ENCODE peak calls at places on chromosome 1, in eight cellular contexts. Y is K562, M is A549, V is NB4, L is HCT116, Q is HepG2, A is GM12878, Z is H1. U is an unnamed sample.

GRCh38 chr1:195970209-195970608 is 638.0 kb downstream of the KCNT2 start:
- DNase-seq in V (no peak), Q (no peak), L (no peak), A (no peak), Z (no peak), M (no peak), Y (no peak), U (no peak)

GRCh38 chr1:245972476-245972875 is 534.6 kb downstream of the SMYD3 start:
- DNase-seq in Y (no peak), Z (no peak), Q (no peak), V (no peak), L (no peak), A (no peak), M (no peak), U (no peak)

GRCh38 chr1:206021008-206021795 is 2.5 kb downstream of the CTSE start:
- DNase-seq in V (no peak), L (no peak), M (no peak), Y (no peak), Q (no peak), A (no peak), Z (no peak), U (no peak)

GRCh38 chr1:222288056-222288455 is 259.8 kb downstream of the HHIPL2 start:
- DNase-seq in L (peak; percentile 21), M (no peak), Q (no peak), V (peak; percentile 18), A (no peak), Y (no peak), Z (no peak), U (no peak)

GRCh38 chr1:119136401-119136800 is 4.1 kb downstream of the WARS2 start:
- DNase-seq in M (no peak), Q (no peak), A (no peak), Z (no peak), L (no peak), V (no peak), Y (no peak), U (no peak)

GRCh38 chr1:161933592-161934277 is 89.9 kb downstream of the OLFML2B start:
- DNase-seq in Y (no peak), V (no peak), A (no peak), Z (no peak), M (no peak), L (no peak), Q (no peak), U (no peak)

GRCh38 chr1:116134178-116134773 is 23.1 kb downstream of the MAB21L3 start:
- DNase-seq in L (peak; percentile 21), A (no peak), V (peak; percentile 34), Q (no peak), M (peak; percentile 13), Z (no peak), Y (peak; percentile 37), U (no peak)

GRCh38 chr1:29959356-29959755 is 723.0 kb downstream of the PTPRU start:
- DNase-seq in L (no peak), Z (no peak), Y (no peak), V (no peak), A (no peak), M (no peak), Q (no peak), U (no peak)

GRCh38 chr1:166258017-166258416 is 91.2 kb upstream of the FAM78B start:
- DNase-seq in Y (peak; percentile 36), V (peak; percentile 10), A (no peak), L (no peak), Z (no peak), Q (peak; percentile 3), M (no peak), U (no peak)

GRCh38 chr1:226940029-226940805 is at the start of gene COQ8A:
- DNase-seq in M (peak; percentile 96), Z (peak; percentile 98), Y (peak; percentile 100), A (peak; percentile 97), L (peak; percentile 98), V (peak; percentile 99), Q (peak; percentile 99), U (peak; percentile 99)
- TF ChIP-seq POLR2A in M (peak; percentile 36), Z (no peak), Y (no peak), A (no peak), L (no peak), V (peak; percentile 82), Q (no peak), U (no peak)

DNA sequence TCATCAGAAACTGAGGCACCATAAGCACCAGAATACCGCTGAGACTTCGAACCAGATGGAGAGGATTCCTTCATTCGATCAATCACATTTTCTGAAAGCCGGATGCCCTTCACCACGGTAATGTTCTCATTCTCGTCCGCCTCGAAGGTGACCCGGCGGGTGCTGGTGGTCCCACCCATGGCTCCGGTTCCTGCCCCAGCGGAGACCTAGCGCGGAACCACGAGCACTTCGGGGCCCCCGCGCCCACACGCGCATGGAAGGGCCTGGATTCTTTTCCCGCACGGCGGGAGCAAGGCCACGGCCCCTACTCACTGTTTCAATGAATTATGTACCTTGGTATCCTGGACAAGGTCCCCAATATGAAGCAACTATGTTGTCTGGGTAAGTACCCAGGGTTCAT is 33.1 kb upstream of the WDTC1 start:
- DNase-seq in Z (no peak), V (no peak), L (no peak), Y (no peak), A (no peak), M (no peak), Q (no peak), U (no peak)
- TF ChIP-seq MAX in Z (no peak), V (no peak), L (no peak), Y (no peak), A (no peak), M (no peak), Q (no peak), U (no peak)

GRCh38 chr1:11749203-11749689 is 12.7 kb upstream of the C1orf167 start:
- DNase-seq in Y (peak; percentile 87), Z (no peak), Q (peak; percentile 44), M (peak; percentile 79), V (peak; percentile 80), L (peak; percentile 26), A (no peak), U (peak; percentile 17)
- TF ChIP-seq POLR2A in Y (no peak), Z (no peak), Q (no peak), M (no peak), V (no peak), L (no peak), A (no peak), U (no peak)

GRCh38 chr1:44802306-44803061 is 2.3 kb downstream of the PLK3 start:
- DNase-seq in M (no peak), A (no peak), Q (no peak), Z (no peak), V (no peak), Y (no peak), L (no peak), U (no peak)

GRCh38 chr1:44801491-44802305 is 1.5 kb downstream of the PLK3 start:
- DNase-seq in Z (no peak), Q (no peak), A (no peak), M (no peak), L (no peak), Y (peak; percentile 64), V (no peak), U (peak; percentile 39)

GRCh38 chr1:44803062-44803311 is 2.8 kb downstream of the PLK3 start:
- DNase-seq in A (no peak), Z (no peak), L (no peak), Q (no peak), Y (no peak), V (no peak), M (no peak), U (no peak)

GRCh38 chr1:44805311-44806024 is 1.7 kb downstream of the DYNLT4 start:
- DNase-seq in L (no peak), Q (no peak), Z (no peak), V (no peak), Y (no peak), A (no peak), M (no peak), U (no peak)

GRCh38 chr1:44803312-44804095 is 3.3 kb downstream of the PLK3 start:
- DNase-seq in A (no peak), L (no peak), M (no peak), V (no peak), Z (no peak), Q (no peak), Y (no peak), U (no peak)
- TF ChIP-seq MAX in A (no peak), L (no peak), M (no peak), V (no peak), Z (no peak), Q (no peak), Y (no peak), U (no peak)

GRCh38 chr1:23634840-23635642 is 56.6 kb upstream of the RPL11 start:
- DNase-seq in Q (peak; percentile 53), Z (no peak), M (peak; percentile 86), A (peak; percentile 66), Y (peak; percentile 76), L (peak; percentile 56), V (peak; percentile 61), U (peak; percentile 83)
- TF ChIP-seq POLR2A in Q (no peak), Z (no peak), M (no peak), A (no peak), Y (no peak), L (no peak), V (no peak), U (no peak)

GRCh38 chr1:40153073-40153770 is 8.0 kb upstream of the RLF start:
- DNase-seq in Q (peak; percentile 32), L (peak; percentile 62), Y (peak; percentile 78), M (no peak), V (peak; percentile 77), Z (no peak), A (peak; percentile 59), U (peak; percentile 76)
- TF ChIP-seq MAX in Q (no peak), L (no peak), Y (no peak), M (no peak), V (no peak), Z (no peak), A (no peak), U (no peak)

GRCh38 chr1:85275701-85276289 is 637 bp downstream of the BCL10 start:
- DNase-seq in L (peak; percentile 33), Y (no peak), Q (no peak), Z (no peak), A (no peak), V (no peak), M (no peak), U (no peak)
- TF ChIP-seq POLR2A in L (no peak), Y (no peak), Q (no peak), Z (peak; percentile 12), A (peak; percentile 46), V (no peak), M (no peak), U (peak; percentile 37)

DNA sequence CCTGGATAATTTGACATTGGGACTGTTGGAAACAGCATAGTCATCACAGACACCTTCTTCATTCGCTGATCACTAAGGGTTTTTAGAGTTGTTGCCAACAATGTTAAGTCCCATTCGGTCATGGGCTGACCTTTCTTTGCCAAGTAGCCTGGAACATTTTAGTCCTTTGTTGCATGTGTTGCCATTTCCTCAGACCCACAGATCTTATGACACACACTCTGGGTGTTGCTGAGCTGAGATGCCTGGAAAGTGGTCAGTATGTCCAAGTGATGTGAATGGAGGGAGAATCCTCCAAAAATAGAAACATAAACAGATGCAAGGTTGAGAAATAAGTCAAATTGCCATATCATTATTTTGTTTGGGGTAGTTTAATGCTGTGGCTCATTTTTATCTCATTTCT is 61.5 kb upstream of the GJA5 start:
- DNase-seq in M (no peak), Q (no peak), A (no peak), V (no peak), Z (no peak), Y (no peak), L (no peak), U (peak; percentile 72)
- TF ChIP-seq MAX in M (no peak), Q (no peak), A (no peak), V (no peak), Z (no peak), Y (no peak), L (no peak), U (no peak)

GRCh38 chr1:59759156-59759925 is 55.4 kb upstream of the HOOK1 start:
- DNase-seq in A (peak; percentile 46), Y (peak; percentile 76), Q (peak; percentile 66), V (peak; percentile 88), M (peak; percentile 56), Z (peak; percentile 54), L (peak; percentile 59), U (peak; percentile 85)
- TF ChIP-seq POLR2A in A (no peak), Y (no peak), Q (no peak), V (no peak), M (no peak), Z (no peak), L (no peak), U (no peak)